ENCODE peak calls at places on chromosome 10, in four cellular contexts. E, V, I and R are unnamed samples.

GRCh38 chr10:74949434-74949833 is 123.0 kb downstream of the KAT6B start:
- DNase-seq in E (no peak), V (no peak), I (no peak), R (no peak)

GRCh38 chr10:43235070-43235900 is 31.6 kb downstream of the RASGEF1A start:
- DNase-seq in E (peak), V (no peak), I (no peak), R (no peak)

GRCh38 chr10:132404169-132404880 is 7.3 kb downstream of the PWWP2B start:
- DNase-seq in E (no peak), V (no peak), I (no peak), R (no peak)

GRCh38 chr10:132276706-132277105 is 31.0 kb downstream of the STK32C start:
- DNase-seq in E (no peak), V (no peak), I (no peak), R (no peak)

GRCh38 chr10:83432296-83433045 is 706.8 kb upstream of the GHITM start:
- DNase-seq in E (no peak), V (peak), I (no peak), R (no peak)

GRCh38 chr10:58568428-58568935 is 55.8 kb downstream of the BICC1 start:
- DNase-seq in E (no peak), V (no peak), I (no peak), R (no peak)

GRCh38 chr10:48896756-48897437 is 42.7 kb downstream of the LRRC18 start:
- DNase-seq in E (no peak), V (peak), I (no peak), R (no peak)

GRCh38 chr10:44153901-44154670 is 230.8 kb downstream of the CXCL12 start:
- DNase-seq in E (no peak), V (peak), I (no peak), R (no peak)

GRCh38 chr10:24311888-24312287 is 103.0 kb downstream of the KIAA1217 start:
- DNase-seq in E (no peak), V (no peak), I (no peak), R (no peak)

GRCh38 chr10:75236178-75236825 is 545 bp upstream of the COMTD1 start:
- DNase-seq in E (no peak), V (no peak), I (no peak), R (no peak)

GRCh38 chr10:52313350-52314006 is 603 bp upstream of the DKK1 start:
- DNase-seq in E (no peak), V (no peak), I (peak), R (peak)

GRCh38 chr10:119320981-119321380 is 113.6 kb downstream of the GRK5 start:
- DNase-seq in E (no peak), V (no peak), I (no peak), R (no peak)

GRCh38 chr10:25682203-25682950 is 251.7 kb upstream of the MYO3A start:
- DNase-seq in E (no peak), V (no peak), I (peak), R (peak)

GRCh38 chr10:3417096-3417495 is 244.5 kb upstream of the PITRM1 start:
- DNase-seq in E (no peak), V (no peak), I (no peak), R (no peak)